ENCODE peak calls at places on chromosome 15, in seven cellular contexts. O, R, Z, M, K, X and B are unnamed samples.

GRCh38 chr15:28873585-28874139 is 12.1 kb upstream of the APBA2 start:
- DNase-seq in O (no peak), R (no peak), Z (no peak), M (no peak), K (no peak), X (no peak), B (peak; percentile 59)

GRCh38 chr15:26421065-26421464 is 351.8 kb downstream of the GABRB3 start:
- DNase-seq in O (no peak), R (no peak), Z (no peak), M (no peak), K (no peak), X (no peak), B (no peak)

GRCh38 chr15:65804252-65804931 is 12.3 kb upstream of the DENND4A start:
- DNase-seq in O (no peak), R (no peak), Z (no peak), M (peak; percentile 63), K (peak; percentile 59), X (no peak), B (peak; percentile 38)

GRCh38 chr15:33960160-33960559 is 8.1 kb upstream of the CHRM5 start:
- DNase-seq in O (no peak), R (no peak), Z (no peak), M (no peak), K (no peak), X (no peak), B (no peak)

GRCh38 chr15:82875411-82876003 is 66.1 kb downstream of the WHAMM start:
- DNase-seq in O (no peak), R (no peak), Z (no peak), M (peak; percentile 86), K (no peak), X (no peak), B (no peak)

GRCh38 chr15:57861039-57861638 is 154.6 kb downstream of the POLR2M start:
- DNase-seq in O (no peak), R (peak; percentile 37), Z (no peak), M (peak; percentile 66), K (peak; percentile 20), X (no peak), B (peak; percentile 37)

GRCh38 chr15:70094690-70095311 is 2.9 kb downstream of the TLE3 start:
- DNase-seq in O (no peak), R (peak; percentile 44), Z (no peak), M (no peak), K (no peak), X (no peak), B (no peak)

GRCh38 chr15:76293361-76293760 is 17.9 kb downstream of the ETFA start:
- DNase-seq in O (no peak), R (no peak), Z (no peak), M (peak; percentile 39), K (no peak), X (no peak), B (no peak)

GRCh38 chr15:98735304-98735703 is 87.0 kb downstream of the IGF1R start:
- DNase-seq in O (no peak), R (no peak), Z (no peak), M (no peak), K (no peak), X (no peak), B (no peak)

GRCh38 chr15:69780374-69780773 is 317.3 kb downstream of the TLE3 start:
- DNase-seq in O (no peak), R (no peak), Z (no peak), M (peak; percentile 36), K (no peak), X (no peak), B (no peak)

GRCh38 chr15:55389276-55389631 is 18.9 kb downstream of the CCPG1 start:
- DNase-seq in O (no peak), R (no peak), Z (no peak), M (peak; percentile 35), K (no peak), X (no peak), B (no peak)

GRCh38 chr15:59283717-59284336 is 77.2 kb downstream of the LDHAL6B start:
- DNase-seq in O (peak; percentile 88), R (peak; percentile 39), Z (peak; percentile 36), M (no peak), K (no peak), X (no peak), B (no peak)

GRCh38 chr15:86829251-86829650 is 749.6 kb downstream of the AGBL1 start:
- DNase-seq in O (no peak), R (no peak), Z (no peak), M (no peak), K (no peak), X (no peak), B (no peak)

GRCh38 chr15:43958894-43959330 is 132.1 kb downstream of the WDR76 start:
- DNase-seq in O (no peak), R (no peak), Z (no peak), M (peak; percentile 94), K (no peak), X (no peak), B (no peak)

GRCh38 chr15:95565201-95565600 is 765.3 kb upstream of the NR2F2 start:
- DNase-seq in O (no peak), R (no peak), Z (no peak), M (no peak), K (no peak), X (no peak), B (no peak)

GRCh38 chr15:98586066-98586465 is 62.3 kb upstream of the IGF1R start:
- DNase-seq in O (no peak), R (no peak), Z (no peak), M (no peak), K (no peak), X (no peak), B (no peak)

GRCh38 chr15:70234256-70234965 is 136.7 kb upstream of the TLE3 start:
- DNase-seq in O (no peak), R (no peak), Z (no peak), M (peak; percentile 60), K (no peak), X (no peak), B (no peak)

GRCh38 chr15:86849563-86849962 is 769.9 kb downstream of the AGBL1 start:
- DNase-seq in O (no peak), R (no peak), Z (no peak), M (no peak), K (no peak), X (no peak), B (no peak)

GRCh38 chr15:31758126-31758525 is 272.2 kb upstream of the CHRNA7 start:
- DNase-seq in O (peak; percentile 74), R (no peak), Z (no peak), M (peak; percentile 2), K (peak; percentile 51), X (peak; percentile 57), B (peak; percentile 65)

GRCh38 chr15:70856884-70857546 is 3.1 kb upstream of the LARP6 start:
- DNase-seq in O (peak; percentile 47), R (no peak), Z (peak; percentile 43), M (peak; percentile 100), K (peak; percentile 73), X (no peak), B (peak; percentile 51)

GRCh38 chr15:39110336-39110735 is 470.5 kb upstream of the THBS1 start:
- DNase-seq in O (no peak), R (no peak), Z (no peak), M (peak; percentile 66), K (no peak), X (no peak), B (no peak)

GRCh38 chr15:65175511-65175910 is 9.6 kb downstream of the CLPX start:
- DNase-seq in O (no peak), R (no peak), Z (no peak), M (no peak), K (no peak), X (no peak), B (no peak)

GRCh38 chr15:57321973-57322601 is 54.2 kb upstream of the CGNL1 start:
- DNase-seq in O (no peak), R (no peak), Z (no peak), M (no peak), K (no peak), X (no peak), B (no peak)

GRCh38 chr15:35728176-35728938 is 182.4 kb upstream of the DPH6 start:
- DNase-seq in O (no peak), R (peak; percentile 14), Z (no peak), M (no peak), K (no peak), X (no peak), B (peak; percentile 5)

GRCh38 chr15:40338921-40339620 is 1.7 kb downstream of the CCDC9B start:
- DNase-seq in O (peak; percentile 35), R (no peak), Z (peak; percentile 94), M (peak; percentile 93), K (no peak), X (no peak), B (peak; percentile 69)

GRCh38 chr15:25852696-25853524 is 10.2 kb downstream of the ATP10A start:
- DNase-seq in O (no peak), R (no peak), Z (no peak), M (no peak), K (no peak), X (no peak), B (no peak)

GRCh38 chr15:91522609-91523332 is 330.7 kb upstream of the SLCO3A1 start:
- DNase-seq in O (no peak), R (no peak), Z (no peak), M (peak; percentile 80), K (no peak), X (no peak), B (no peak)

GRCh38 chr15:87672309-87672897 is 584.1 kb downstream of the NTRK3 start:
- DNase-seq in O (no peak), R (no peak), Z (no peak), M (peak; percentile 41), K (peak; percentile 14), X (no peak), B (peak; percentile 24)

GRCh38 chr15:61479601-61480000 is 250.5 kb upstream of the RORA start:
- DNase-seq in O (no peak), R (no peak), Z (no peak), M (no peak), K (no peak), X (no peak), B (no peak)

GRCh38 chr15:36814085-36814484 is 234.7 kb downstream of the CDIN1 start:
- DNase-seq in O (no peak), R (no peak), Z (no peak), M (no peak), K (peak; percentile 31), X (no peak), B (no peak)
- TF ChIP-seq POLR2A in O (no peak), R (no peak), Z (no peak), M (no peak), K (no peak), X (no peak), B (no peak)

GRCh38 chr15:78155355-78155939 is 6.3 kb downstream of the IDH3A start:
- DNase-seq in O (no peak), R (no peak), Z (no peak), M (no peak), K (no peak), X (no peak), B (no peak)
- H3K4me3 ChIP-seq in O (no peak overlapping the region), R (no peak overlapping the region), Z (no peak overlapping the region), M (no peak overlapping the region), K (peak overlapping the region; percentile 24), X (no peak overlapping the region), B (no peak overlapping the region)

GRCh38 chr15:42148808-42149492 is 7.5 kb downstream of the PLA2G4F start:
- DNase-seq in O (no peak), R (no peak), Z (no peak), M (no peak), K (no peak), X (no peak), B (no peak)
- H3K27ac ChIP-seq in O (no peak overlapping the region), R (no peak overlapping the region), Z (no peak overlapping the region), M (no peak overlapping the region), K (no peak overlapping the region), X (no peak overlapping the region), B (no peak overlapping the region)

DNA sequence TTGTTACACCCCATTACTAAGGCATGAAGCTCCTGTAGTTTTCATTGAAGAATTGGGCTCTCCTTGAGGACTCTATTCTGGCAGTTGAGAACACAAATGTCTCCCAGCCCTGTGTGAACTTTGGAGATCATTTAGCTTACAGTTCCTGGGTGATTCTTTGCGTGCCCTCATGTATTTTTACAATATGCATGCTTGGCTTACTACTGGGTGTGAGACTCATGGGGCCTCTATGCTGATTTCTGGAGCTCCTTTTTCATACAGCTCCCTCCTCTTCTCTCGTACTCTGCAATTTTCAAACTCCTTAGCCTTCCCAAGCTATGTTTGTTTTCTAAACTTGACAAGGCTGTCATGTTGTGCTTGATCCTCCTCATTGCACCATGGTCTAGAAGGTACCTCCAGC is 8.6 kb downstream of the AKAP13 start:
- DNase-seq in O (no peak), R (no peak), Z (no peak), M (no peak), K (no peak), X (no peak), B (no peak)
- TF ChIP-seq POLR2A in O (no peak), R (no peak), Z (no peak), M (no peak), K (no peak), X (no peak), B (no peak)